ENCODE peak calls at places on chromosomes 11 and 22, in five cellular contexts. N is GM03348, J is NCI-H1694, A is activated T-cell treated with anti-CD3 and anti-CD28 coated beads for 1 hour, M is GM23338. K is an unnamed sample.

GRCh38 chr11:123653405-123653996 is 923 bp downstream of the SCN3B start:
- DNase-seq in M (no peak), A (no peak), N (no peak), J (no peak), K (no peak)

GRCh38 chr22:44331881-44332714 is 19.3 kb upstream of the SHISAL1 start:
- DNase-seq in A (no peak), N (peak; percentile 73), M (peak; percentile 68), J (no peak), K (peak; percentile 51)

GRCh38 chr11:134626032-134626431 is 214.0 kb upstream of the B3GAT1 start:
- DNase-seq in N (no peak), J (no peak), M (no peak), A (no peak), K (no peak)

GRCh38 chr22:24325105-24325757 is 54.6 kb downstream of the SPECC1L start:
- DNase-seq in N (peak; percentile 84), A (no peak), M (peak; percentile 54), J (peak; percentile 26), K (peak; percentile 62)

GRCh38 chr11:73401924-73402833 is 26.0 kb downstream of the RELT start:
- DNase-seq in N (no peak), A (no peak), M (no peak), J (no peak), K (no peak)

GRCh38 chr22:25282671-25283561 is 63.5 kb downstream of the CRYBB2 start:
- DNase-seq in J (no peak), A (no peak), N (peak; percentile 3), M (peak; percentile 96), K (no peak)

GRCh38 chr11:126149759-126150236 is 61.7 kb downstream of the RPUSD4 start:
- DNase-seq in A (no peak), N (no peak), J (no peak), M (no peak), K (no peak)

GRCh38 chr11:536841-537621 is at the start of gene LRRC56:
- DNase-seq in M (peak; percentile 93), A (peak; percentile 83), J (no peak), N (peak; percentile 83), K (no peak)

GRCh38 chr11:78210000-78210608 is 21.4 kb downstream of the USP35 start:
- DNase-seq in A (no peak), M (no peak), J (no peak), N (no peak), K (no peak)

GRCh38 chr22:21009638-21010425 is 5.1 kb upstream of the P2RX6 start:
- DNase-seq in A (no peak), M (peak; percentile 83), N (peak; percentile 37), J (no peak), K (peak; percentile 60)

GRCh38 chr11:119618208-119618909 is 110.6 kb downstream of the NECTIN1 start:
- DNase-seq in J (no peak), M (no peak), N (no peak), A (no peak), K (no peak)

GRCh38 chr11:34234086-34234740 is 123.6 kb downstream of the ABTB2 start:
- DNase-seq in N (peak; percentile 56), A (peak; percentile 59), J (no peak), M (peak; percentile 87), K (peak; percentile 80)

GRCh38 chr11:111064118-111064517 is 181.4 kb upstream of the POU2AF2 start:
- DNase-seq in A (no peak), N (no peak), M (no peak), J (no peak), K (no peak)

GRCh38 chr11:12001152-12001551 is 7.3 kb downstream of the DKK3 start:
- DNase-seq in N (no peak), M (no peak), A (no peak), J (no peak), K (no peak)

GRCh38 chr22:29475550-29475949 is 4.5 kb upstream of the NEFH start:
- DNase-seq in A (no peak), M (no peak), J (peak; percentile 24), N (no peak), K (no peak)